ENCODE peak calls at places on chromosomes 3 and 15, in nine cellular contexts. P is activated naive CD8-positive, alpha-beta T cell treated with anti-CD3 and anti-CD28 coated beads, Interleukin-2, amount 50 U/mL, for 24 hours; E is lower lobe of right lung; Q is posterior vena cava; B is kidney tubule cell; F is renal cortical epithelial cell; J is Ammon's horn; T is CD8-positive, alpha-beta T cell; S is GDM1. A is an unnamed sample.

GRCh38 chr3:81485444-81485865 is 276.0 kb downstream of the GBE1 start:
- DNase-seq in P (no peak), E (no peak), Q (no peak), B (peak; percentile 79), F (peak; percentile 47), J (peak; percentile 33), T (no peak), S (no peak), A (no peak)

GRCh38 chr3:28973621-28974020 is 307.2 kb upstream of the RBMS3 start:
- DNase-seq in P (no peak), E (no peak), Q (no peak), B (peak; percentile 58), F (peak; percentile 79), J (no peak), T (no peak), S (no peak), A (no peak)

GRCh38 chr3:53478166-53478830 is 16.1 kb upstream of the CACNA1D start:
- DNase-seq in P (no peak), E (no peak), Q (no peak), B (peak; percentile 76), F (peak; percentile 98), J (no peak), T (no peak), S (no peak), A (peak; percentile 83)

GRCh38 chr15:58179741-58180381 is 41.7 kb downstream of the AQP9 start:
- DNase-seq in P (no peak), E (no peak), Q (no peak), B (peak; percentile 62), F (no peak), J (no peak), T (no peak), S (no peak), A (no peak)

GRCh38 chr3:15801298-15801697 is 3.5 kb upstream of the ANKRD28 start:
- DNase-seq in P (no peak), E (no peak), Q (no peak), B (no peak), F (no peak), J (no peak), T (no peak), S (no peak), A (no peak)

GRCh38 chr15:45573961-45574629 is 13.1 kb upstream of the BLOC1S6 start:
- DNase-seq in P (peak; percentile 26), E (no peak), Q (no peak), B (no peak), F (no peak), J (no peak), T (peak; percentile 33), S (no peak), A (peak; percentile 44)

GRCh38 chr3:11610700-11611099 is 33.0 kb downstream of the VGLL4 start:
- DNase-seq in P (no peak), E (no peak), Q (no peak), B (no peak), F (no peak), J (no peak), T (no peak), S (no peak), A (no peak)

GRCh38 chr3:27927882-27928281 is 205.8 kb upstream of the EOMES start:
- DNase-seq in P (no peak), E (no peak), Q (no peak), B (no peak), F (no peak), J (no peak), T (no peak), S (no peak), A (no peak)

GRCh38 chr3:53705024-53705750 is 141.0 kb downstream of the CHDH start:
- DNase-seq in P (no peak), E (no peak), Q (no peak), B (peak; percentile 32), F (peak; percentile 83), J (no peak), T (no peak), S (no peak), A (no peak)

GRCh38 chr3:178712247-178712646 is 176.0 kb downstream of the KCNMB2 start:
- DNase-seq in P (no peak), E (no peak), Q (no peak), B (no peak), F (no peak), J (no peak), T (no peak), S (no peak), A (no peak)

GRCh38 chr15:73964736-73965093 is 27.4 kb downstream of the STOML1 start:
- DNase-seq in P (peak; percentile 91), E (peak; percentile 84), Q (peak; percentile 93), B (peak; percentile 78), F (peak; percentile 57), J (peak; percentile 79), T (peak; percentile 83), S (peak; percentile 66), A (peak; percentile 93)

GRCh38 chr15:48609486-48609885 is 36.0 kb downstream of the FBN1 start:
- DNase-seq in P (no peak), E (no peak), Q (no peak), B (no peak), F (no peak), J (no peak), T (no peak), S (no peak), A (no peak)

GRCh38 chr3:142447308-142447851 is 457 bp downstream of the XRN1 start:
- DNase-seq in P (peak; percentile 51), E (peak; percentile 61), Q (no peak), B (peak; percentile 44), F (peak; percentile 26), J (peak; percentile 56), T (peak; percentile 56), S (peak; percentile 16), A (peak; percentile 56)